ENCODE peak calls at places on chromosomes 11 and 22, in five cellular contexts. K is retina, L is midbrain, R is NCI-H510A treated with DMSO at 0.1 percent for 48 hours, N is heart right ventricle. A is an unnamed sample.

GRCh38 chr11:2806351-2807058 is 79.1 kb downstream of the CDKN1C start:
- DNase-seq in K (no peak), L (no peak), R (no peak), N (no peak), A (peak; percentile 29)

GRCh38 chr22:42914511-42915076 is 57.5 kb upstream of the ARFGAP3 start:
- DNase-seq in L (no peak), K (no peak), N (no peak), R (no peak), A (no peak)

GRCh38 chr11:65355776-65356393 is 1.3 kb downstream of the TIGD3 start:
- DNase-seq in R (peak; percentile 92), L (no peak), K (peak; percentile 82), N (no peak), A (peak; percentile 71)

GRCh38 chr11:82547163-82547560 is 186.5 kb downstream of the FAM181B start:
- DNase-seq in R (peak; percentile 68), K (no peak), N (no peak), L (no peak), A (no peak)

GRCh38 chr22:38935023-38935422 is 22.4 kb upstream of the APOBEC3A start:
- DNase-seq in N (peak; percentile 64), R (peak; percentile 64), K (no peak), L (no peak), A (peak; percentile 94)

GRCh38 chr22:24400726-24401596 is 26.4 kb upstream of the ADORA2A start:
- DNase-seq in R (no peak), N (no peak), L (no peak), K (no peak), A (no peak)

GRCh38 chr11:106156290-106156937 is 79.0 kb downstream of the AASDHPPT start:
- DNase-seq in R (peak; percentile 28), K (peak; percentile 34), N (no peak), L (peak; percentile 16), A (no peak)

GRCh38 chr11:70953720-70954119 is 298.7 kb downstream of the SHANK2 start:
- DNase-seq in L (no peak), N (no peak), K (no peak), R (no peak), A (no peak)

GRCh38 chr11:126403658-126404057 is 48.2 kb downstream of the ST3GAL4 start:
- DNase-seq in N (no peak), R (no peak), L (no peak), K (no peak), A (no peak)

GRCh38 chr11:128890543-128891409 is at the start of gene KCNJ5:
- DNase-seq in K (peak; percentile 87), R (peak; percentile 46), L (peak; percentile 28), N (peak; percentile 38), A (peak; percentile 73)

GRCh38 chr11:3642071-3642951 is 519 bp upstream of the ART5 start:
- DNase-seq in N (peak; percentile 84), L (peak; percentile 7), R (peak; percentile 21), K (peak; percentile 93), A (peak; percentile 93)

GRCh38 chr11:1749787-1750351 is 526 bp downstream of the IFITM10 start:
- DNase-seq in K (peak; percentile 29), L (no peak), N (no peak), R (no peak), A (no peak)

GRCh38 chr11:47177229-47177845 is 658 bp upstream of the ARFGAP2 start:
- DNase-seq in L (peak; percentile 86), N (peak; percentile 77), R (no peak), K (peak; percentile 91), A (no peak)

A was measured in left ventricle myocardium superior.